ENCODE peak calls at places on chromosomes 7 and 10, in five cellular contexts. One of them, this sample, is unnamed. For H3K4me1, the result is how much of the 10 kb centered on the place peaks cover.

GRCh38 chr7:88306590-88307048 is at the start of gene STEAP4:
- DNase-seq in RWPE2: peak
- DNase-seq in GM23338: peak
- DNase-seq in vagina: no peak
- DNase-seq in right cardiac atrium: peak
- DNase-seq in this sample: peak

GRCh38 chr7:47227762-47228177 is 354.1 kb downstream of the TNS3 start:
- DNase-seq in GM23338: no peak
- DNase-seq in vagina: no peak
- DNase-seq in right cardiac atrium: no peak
- DNase-seq in RWPE2: no peak
- DNase-seq in this sample: no peak

GRCh38 chr10:79333513-79333912 is 13.8 kb upstream of the PPIF start:
- DNase-seq in right cardiac atrium: no peak
- DNase-seq in GM23338: no peak
- DNase-seq in RWPE2: no peak
- DNase-seq in vagina: no peak
- DNase-seq in this sample: no peak

GRCh38 chr7:47453093-47454056 is 128.5 kb downstream of the TNS3 start:
- DNase-seq in RWPE2: peak
- DNase-seq in vagina: no peak
- DNase-seq in GM23338: no peak
- DNase-seq in right cardiac atrium: no peak
- DNase-seq in this sample: no peak

GRCh38 chr7:122014697-122015096 is 129.4 kb downstream of the AASS start:
- DNase-seq in GM23338: no peak
- DNase-seq in right cardiac atrium: no peak
- DNase-seq in vagina: no peak
- DNase-seq in RWPE2: no peak
- DNase-seq in this sample: no peak

GRCh38 chr10:69769395-69769989 is 32.2 kb upstream of the COL13A1 start:
- DNase-seq in vagina: no peak
- DNase-seq in right cardiac atrium: peak
- DNase-seq in RWPE2: no peak
- DNase-seq in GM23338: peak
- DNase-seq in this sample: no peak

GRCh38 chr7:23473848-23474097 is 3.5 kb upstream of the IGF2BP3 start:
- DNase-seq in RWPE2: no peak
- DNase-seq in right cardiac atrium: no peak
- DNase-seq in vagina: no peak
- DNase-seq in GM23338: peak
- DNase-seq in this sample: no peak

GRCh38 chr10:98030093-98030821 is at the start of gene CRTAC1:
- DNase-seq in GM23338: peak
- DNase-seq in vagina: no peak
- DNase-seq in RWPE2: no peak
- DNase-seq in right cardiac atrium: peak
- DNase-seq in this sample: no peak

GRCh38 chr7:113122657-113123252 is 4.4 kb upstream of the SMIM30 start:
- DNase-seq in RWPE2: no peak
- DNase-seq in vagina: no peak
- DNase-seq in right cardiac atrium: no peak
- DNase-seq in GM23338: no peak
- DNase-seq in this sample: no peak

GRCh38 chr10:131888186-131888604 is 12.6 kb upstream of the PPP2R2D start:
- DNase-seq in GM23338: no peak
- DNase-seq in vagina: no peak
- DNase-seq in RWPE2: peak
- DNase-seq in right cardiac atrium: no peak
- DNase-seq in this sample: no peak

GRCh38 chr7:149854611-149855367 is 16.6 kb downstream of the ZNF862 start:
- DNase-seq in RWPE2: no peak
- DNase-seq in vagina: no peak
- DNase-seq in right cardiac atrium: peak
- DNase-seq in GM23338: peak
- DNase-seq in this sample: no peak

GRCh38 chr10:97714401-97715258 is 1.1 kb downstream of the MARVELD1 start:
- DNase-seq in vagina: no peak
- DNase-seq in RWPE2: peak
- DNase-seq in GM23338: peak
- DNase-seq in right cardiac atrium: peak
- DNase-seq in this sample: no peak

GRCh38 chr10:17981766-17982380 is 30.2 kb downstream of the SLC39A12 start:
- DNase-seq in right cardiac atrium: no peak
- DNase-seq in RWPE2: no peak
- DNase-seq in vagina: no peak
- DNase-seq in GM23338: peak
- DNase-seq in this sample: no peak

GRCh38 chr7:158815046-158815445 is 14.3 kb downstream of the ESYT2 start:
- DNase-seq in RWPE2: no peak
- DNase-seq in vagina: no peak
- DNase-seq in GM23338: peak
- DNase-seq in right cardiac atrium: peak
- DNase-seq in this sample: no peak

GRCh38 chr7:776992-777520 is 50.0 kb upstream of the PRKAR1B start:
- DNase-seq in GM23338: no peak
- DNase-seq in right cardiac atrium: no peak
- DNase-seq in RWPE2: no peak
- DNase-seq in vagina: no peak
- DNase-seq in this sample: no peak

GRCh38 chr7:138355254-138355653 is 104.8 kb upstream of the TRIM24 start:
- DNase-seq in right cardiac atrium: no peak
- DNase-seq in RWPE2: no peak
- DNase-seq in GM23338: no peak
- DNase-seq in vagina: no peak
- DNase-seq in this sample: no peak

GRCh38 chr7:118771672-118772071 is 547.2 kb downstream of the ANKRD7 start:
- DNase-seq in GM23338: peak
- DNase-seq in RWPE2: no peak
- DNase-seq in right cardiac atrium: no peak
- DNase-seq in vagina: no peak
- DNase-seq in this sample: no peak

GRCh38 chr10:100742067-100742771 is 3.2 kb upstream of the PAX2 start:
- DNase-seq in RWPE2: no peak
- DNase-seq in vagina: no peak
- DNase-seq in right cardiac atrium: no peak
- DNase-seq in GM23338: peak
- DNase-seq in this sample: no peak

GRCh38 chr7:71261066-71261465 is 129.1 kb downstream of the GALNT17 start:
- DNase-seq in GM23338: no peak
- DNase-seq in RWPE2: no peak
- DNase-seq in right cardiac atrium: no peak
- DNase-seq in vagina: no peak
- DNase-seq in this sample: no peak
- H3K27ac ChIP-seq in GM23338: peak
- H3K27ac ChIP-seq in RWPE2: no peak
- H3K27ac ChIP-seq in right cardiac atrium: no peak
- H3K27ac ChIP-seq in vagina: no peak
- H3K27ac ChIP-seq in this sample: no peak

GRCh38 chr7:99081209-99081608 is 62.7 kb downstream of the SMURF1 start:
- DNase-seq in right cardiac atrium: no peak
- DNase-seq in GM23338: no peak
- DNase-seq in RWPE2: no peak
- DNase-seq in vagina: no peak
- DNase-seq in this sample: no peak

GRCh38 chr7:99080679-99081078 is 63.2 kb downstream of the SMURF1 start:
- DNase-seq in RWPE2: no peak
- DNase-seq in vagina: no peak
- DNase-seq in GM23338: no peak
- DNase-seq in right cardiac atrium: no peak
- DNase-seq in this sample: no peak

GRCh38 chr7:99076615-99077014 is 67.3 kb downstream of the SMURF1 start:
- DNase-seq in vagina: no peak
- DNase-seq in RWPE2: no peak
- DNase-seq in GM23338: no peak
- DNase-seq in right cardiac atrium: no peak
- DNase-seq in this sample: no peak

GRCh38 chr7:99078416-99078815 is 65.5 kb downstream of the SMURF1 start:
- DNase-seq in RWPE2: no peak
- DNase-seq in right cardiac atrium: no peak
- DNase-seq in vagina: no peak
- DNase-seq in GM23338: no peak
- DNase-seq in this sample: no peak

DNA sequence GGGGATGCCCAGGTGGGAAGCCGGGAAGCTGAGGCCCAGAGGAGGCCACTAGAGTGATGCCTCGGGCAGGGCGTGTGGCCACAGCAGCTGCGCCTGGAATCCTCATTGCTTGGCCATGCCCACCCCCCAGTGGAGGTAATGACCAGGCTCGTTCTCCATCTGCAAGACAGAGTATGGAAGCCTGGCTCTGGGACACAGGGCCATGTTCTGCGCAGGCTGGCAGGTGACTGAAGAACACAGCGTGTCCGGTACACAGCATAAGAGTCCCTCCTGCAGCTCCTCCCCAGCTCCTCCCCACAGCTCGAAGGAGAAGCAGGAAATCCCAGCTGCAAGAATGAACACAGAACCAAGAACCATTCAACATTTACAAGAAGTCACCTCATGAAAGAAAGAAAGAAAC is 64.8 kb downstream of the SMURF1 start:
- DNase-seq in GM23338: no peak
- DNase-seq in right cardiac atrium: no peak
- DNase-seq in RWPE2: no peak
- DNase-seq in vagina: no peak
- DNase-seq in this sample: peak
- H3K4me1 ChIP-seq in GM23338: under half
- H3K4me1 ChIP-seq in right cardiac atrium: under half
- H3K4me1 ChIP-seq in RWPE2: under half
- H3K4me1 ChIP-seq in vagina: under half
- H3K4me1 ChIP-seq in this sample: under half

GRCh38 chr10:59126277-59126676 is 50.2 kb upstream of the PHYHIPL start:
- DNase-seq in RWPE2: no peak
- DNase-seq in vagina: no peak
- DNase-seq in right cardiac atrium: no peak
- DNase-seq in GM23338: no peak
- DNase-seq in this sample: no peak
- H3K27ac ChIP-seq in RWPE2: no peak
- H3K27ac ChIP-seq in vagina: no peak
- H3K27ac ChIP-seq in right cardiac atrium: no peak
- H3K27ac ChIP-seq in GM23338: no peak
- H3K27ac ChIP-seq in this sample: no peak

GRCh38 chr10:22646291-22646926 is 68.0 kb downstream of the PIP4K2A start:
- DNase-seq in GM23338: no peak
- DNase-seq in RWPE2: no peak
- DNase-seq in right cardiac atrium: no peak
- DNase-seq in vagina: no peak
- DNase-seq in this sample: peak

GRCh38 chr10:22647244-22647643 is 67.1 kb downstream of the PIP4K2A start:
- DNase-seq in GM23338: no peak
- DNase-seq in right cardiac atrium: no peak
- DNase-seq in vagina: no peak
- DNase-seq in RWPE2: no peak
- DNase-seq in this sample: no peak

GRCh38 chr10:22643116-22643515 is 71.3 kb downstream of the PIP4K2A start:
- DNase-seq in vagina: no peak
- DNase-seq in right cardiac atrium: no peak
- DNase-seq in GM23338: no peak
- DNase-seq in RWPE2: no peak
- DNase-seq in this sample: no peak

GRCh38 chr10:22641743-22642142 is 72.6 kb downstream of the PIP4K2A start:
- DNase-seq in GM23338: no peak
- DNase-seq in right cardiac atrium: no peak
- DNase-seq in RWPE2: no peak
- DNase-seq in vagina: no peak
- DNase-seq in this sample: no peak

DNA sequence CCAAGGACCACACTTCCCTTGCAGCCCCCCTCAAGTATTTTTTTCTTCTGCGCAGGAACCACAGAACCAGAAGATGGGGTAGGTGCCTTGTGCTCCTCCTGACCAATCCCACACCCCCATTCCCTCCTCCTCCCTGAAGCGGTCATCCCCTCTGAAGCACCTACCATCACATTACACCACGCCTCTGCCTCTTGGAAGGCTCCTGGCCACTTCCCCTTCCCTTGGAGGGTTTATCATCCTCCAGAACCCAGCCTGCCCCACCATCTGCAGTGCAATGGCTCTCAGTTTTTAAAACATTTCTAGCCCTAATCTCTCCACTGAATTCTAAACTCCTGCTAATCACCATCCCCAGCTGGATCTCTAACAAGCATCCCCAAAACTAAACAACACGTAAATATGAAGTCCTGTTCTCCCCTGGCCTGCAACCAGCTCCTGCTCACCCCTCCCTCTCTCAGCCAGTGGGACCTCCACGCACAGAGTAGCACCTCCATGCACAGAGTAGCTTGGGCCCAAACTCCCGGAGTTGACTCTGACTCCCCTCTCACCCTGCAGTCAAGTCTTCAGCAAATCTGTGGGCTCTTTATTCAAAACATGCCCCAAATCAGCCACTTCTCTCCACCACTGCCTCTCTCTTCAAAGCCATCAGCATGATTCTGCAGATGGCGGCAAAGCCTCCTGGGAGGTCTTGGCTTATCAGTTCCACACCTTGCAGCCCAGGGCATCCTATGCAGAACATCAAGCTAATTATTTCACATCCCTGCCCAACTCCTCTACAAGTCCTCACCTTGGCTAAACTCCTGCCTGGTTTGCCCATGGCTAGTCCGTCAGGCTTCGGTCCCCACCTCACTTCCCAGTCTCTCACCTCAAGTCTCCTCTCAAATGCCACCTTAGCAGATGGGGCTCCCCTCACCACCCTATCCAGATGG is 70.4 kb downstream of the PIP4K2A start:
- DNase-seq in right cardiac atrium: no peak
- DNase-seq in RWPE2: no peak
- DNase-seq in GM23338: no peak
- DNase-seq in vagina: no peak
- DNase-seq in this sample: no peak
- H3K4me1 ChIP-seq in right cardiac atrium: under half
- H3K4me1 ChIP-seq in RWPE2: under half
- H3K4me1 ChIP-seq in GM23338: under half
- H3K4me1 ChIP-seq in vagina: under half
- H3K4me1 ChIP-seq in this sample: half or more